ENCODE peak calls at places on chromosomes 5 and 9, in five cellular contexts. Z, H, Q, B and O are unnamed samples.
A peak's percentile ranks its signal among the peaks of the same experiment; 100 is the strongest.

GRCh38 chr9:12819436-12820185 is 44.8 kb downstream of the LURAP1L start:
- DNase-seq in Q (no peak), H (no peak), Z (no peak), B (peak; percentile 28), O (no peak)

GRCh38 chr5:27083763-27084420 is 45.5 kb upstream of the CDH9 start:
- DNase-seq in B (no peak), H (no peak), Q (no peak), Z (peak; percentile 58), O (no peak)

GRCh38 chr9:36137392-36138004 is 965 bp downstream of the GLIPR2 start:
- DNase-seq in H (no peak), Q (no peak), Z (peak; percentile 28), B (no peak), O (no peak)

GRCh38 chr9:16236326-16236725 is 634.1 kb downstream of the BNC2 start:
- DNase-seq in B (no peak), H (no peak), Z (peak; percentile 92), Q (no peak), O (no peak)

GRCh38 chr9:18422296-18423036 is 51.5 kb upstream of the ADAMTSL1 start:
- DNase-seq in H (no peak), B (no peak), Z (no peak), Q (no peak), O (no peak)

GRCh38 chr9:134360897-134361296 is 34.6 kb downstream of the RXRA start:
- DNase-seq in Z (peak; percentile 55), B (no peak), Q (peak; percentile 73), H (no peak), O (no peak)

GRCh38 chr5:110441035-110441434 is 285.4 kb downstream of the TMEM232 start:
- DNase-seq in B (peak; percentile 31), Z (peak; percentile 41), Q (no peak), H (no peak), O (peak; percentile 2)

GRCh38 chr9:134830926-134831720 is 49.5 kb upstream of the FCN2 start:
- DNase-seq in Q (no peak), B (no peak), Z (no peak), H (no peak), O (no peak)

GRCh38 chr5:90940227-90940995 is 381.8 kb downstream of the ADGRV1 start:
- DNase-seq in H (no peak), B (no peak), Z (peak; percentile 33), Q (peak; percentile 42), O (peak; percentile 23)

GRCh38 chr9:33465596-33466564 is 7.8 kb downstream of the NOL6 start:
- DNase-seq in H (peak; percentile 45), B (no peak), Z (no peak), Q (no peak), O (no peak)

GRCh38 chr5:101997235-101997634 is 298.8 kb downstream of the SLCO4C1 start:
- DNase-seq in Z (no peak), B (no peak), Q (no peak), H (no peak), O (no peak)

GRCh38 chr9:135070964-135071735 is 16.3 kb upstream of the OLFM1 start:
- DNase-seq in H (no peak), Q (no peak), B (no peak), Z (no peak), O (no peak)

GRCh38 chr5:111198281-111198948 is 25.8 kb upstream of the CAMK4 start:
- DNase-seq in Z (no peak), Q (no peak), H (no peak), B (no peak), O (no peak)

GRCh38 chr5:78907255-78907886 is 77.7 kb downstream of the ARSB start:
- DNase-seq in B (no peak), Q (no peak), H (no peak), Z (peak; percentile 91), O (peak; percentile 57)

GRCh38 chr9:35423499-35423898 is 66.4 kb upstream of the RUSC2 start:
- DNase-seq in Z (peak; percentile 8), B (no peak), H (no peak), Q (no peak), O (peak; percentile 72)

GRCh38 chr5:171492781-171493180 is 73.3 kb downstream of the FGF18 start:
- DNase-seq in B (peak; percentile 75), Z (peak; percentile 19), Q (no peak), H (no peak), O (no peak)

GRCh38 chr9:6686396-6686795 is 40.9 kb upstream of the GLDC start:
- DNase-seq in Z (peak; percentile 65), B (no peak), Q (no peak), H (no peak), O (no peak)

GRCh38 chr9:136372561-136373299 is 739 bp downstream of the CARD9 start:
- DNase-seq in Q (peak; percentile 89), Z (peak; percentile 85), B (no peak), H (peak; percentile 82), O (no peak)

GRCh38 chr5:7834982-7835381 is 16.0 kb downstream of the CFAP90 start:
- DNase-seq in B (no peak), Z (no peak), H (no peak), Q (no peak), O (no peak)

GRCh38 chr9:20356392-20357206 is 265.7 kb downstream of the MLLT3 start:
- DNase-seq in Z (peak; percentile 92), H (peak; percentile 73), B (peak; percentile 43), Q (peak; percentile 68), O (peak; percentile 76)

GRCh38 chr9:3200331-3200774 is 325.4 kb downstream of the RFX3 start:
- DNase-seq in Q (no peak), H (no peak), Z (no peak), B (no peak), O (peak; percentile 36)

GRCh38 chr9:71783120-71783523 is 14.8 kb upstream of the CEMIP2 start:
- DNase-seq in Q (no peak), Z (no peak), H (peak; percentile 59), B (no peak), O (peak; percentile 86)

GRCh38 chr5:140312067-140312790 is 9.3 kb upstream of the PFDN1 start:
- DNase-seq in Z (peak; percentile 74), Q (peak; percentile 83), H (no peak), B (no peak), O (peak; percentile 92)

GRCh38 chr9:71268871-71269640 is 147.6 kb upstream of the TRPM3 start:
- DNase-seq in B (no peak), Q (no peak), Z (no peak), H (no peak), O (no peak)

GRCh38 chr5:178801021-178801420 is 58.7 kb upstream of the ZNF354B start:
- DNase-seq in Z (no peak), Q (no peak), B (no peak), H (no peak), O (no peak)

GRCh38 chr9:131402738-131403492 is 9.0 kb downstream of the PRRC2B start:
- DNase-seq in H (peak; percentile 92), Q (no peak), B (no peak), Z (peak; percentile 94), O (peak; percentile 58)

GRCh38 chr9:70531286-70531685 is 116.8 kb upstream of the KLF9 start:
- DNase-seq in H (no peak), Z (no peak), Q (no peak), B (no peak), O (no peak)

GRCh38 chr9:104961701-104962359 is 33.9 kb upstream of the ABCA1 start:
- DNase-seq in H (no peak), Z (no peak), B (no peak), Q (no peak), O (no peak)

GRCh38 chr5:84378420-84378819 is 6.3 kb downstream of the EDIL3 start:
- DNase-seq in Q (no peak), B (no peak), H (no peak), Z (peak; percentile 72), O (no peak)

GRCh38 chr5:154278172-154278571 is 87.6 kb downstream of the GALNT10 start:
- DNase-seq in Z (no peak), Q (no peak), B (no peak), H (no peak), O (no peak)

GRCh38 chr5:165457854-165458481 is 1952.5 kb downstream of the MAT2B start:
- DNase-seq in H (no peak), Q (no peak), B (no peak), Z (peak; percentile 62), O (peak; percentile 34)

GRCh38 chr9:133306242-133307194 is 29.5 kb downstream of the SURF6 start:
- DNase-seq in Q (no peak), H (no peak), Z (no peak), B (no peak), O (no peak)

GRCh38 chr9:80994892-80995291 is 694.5 kb downstream of the TLE1 start:
- DNase-seq in Q (no peak), Z (peak; percentile 49), H (no peak), B (no peak), O (peak; percentile 78)

GRCh38 chr5:139863855-139864558 is 68.4 kb downstream of the PSD2 start:
- DNase-seq in B (no peak), H (peak; percentile 73), Z (peak; percentile 70), Q (no peak), O (no peak)

GRCh38 chr5:145946112-145946861 is 9.9 kb downstream of the SH3RF2 start:
- DNase-seq in Z (no peak), B (peak; percentile 95), Q (peak; percentile 98), H (peak; percentile 84), O (peak; percentile 98)

GRCh38 chr5:90020575-90021535 is 388.7 kb downstream of the CETN3 start:
- DNase-seq in B (peak; percentile 51), H (no peak), Q (peak; percentile 80), Z (peak; percentile 96), O (peak; percentile 89)

GRCh38 chr5:149268928-149269557 is 2.6 kb upstream of the AFAP1L1 start:
- DNase-seq in Z (peak; percentile 67), Q (peak; percentile 72), B (peak; percentile 55), H (no peak), O (no peak)

GRCh38 chr9:110777201-110777842 is 108.7 kb downstream of the MUSK start:
- DNase-seq in Z (peak; percentile 78), H (no peak), B (no peak), Q (no peak), O (no peak)
- H3K27ac ChIP-seq in Z (no peak overlapping the region), H (no peak overlapping the region), B (no peak overlapping the region), Q (no peak overlapping the region), O (no peak overlapping the region)

GRCh38 chr5:343461-344401 is 22.2 kb downstream of the AHRR start:
- DNase-seq in Z (peak; percentile 66), B (peak; percentile 29), H (no peak), Q (no peak), O (no peak)
- TF ChIP-seq CTCF in Z (no peak), B (no peak), H (no peak), Q (no peak), O (peak; percentile 21)

DNA sequence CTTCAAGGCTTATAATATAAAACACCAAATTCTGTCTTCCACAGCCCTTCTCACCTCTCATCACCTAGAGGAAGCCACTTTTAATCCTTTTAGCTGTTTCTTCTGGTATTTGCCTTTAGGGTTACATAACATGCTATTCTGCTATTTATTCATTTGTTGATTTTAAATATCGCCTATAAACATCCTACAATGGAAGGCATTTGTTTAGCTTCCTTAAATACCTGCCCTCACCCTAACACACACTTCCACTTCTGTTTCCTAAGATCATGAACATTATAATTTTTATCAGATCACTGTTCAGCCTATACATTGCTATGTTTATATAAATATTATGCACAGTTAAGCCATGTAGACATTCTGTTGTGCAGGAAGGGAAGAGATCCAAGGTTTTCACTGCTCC is 356.8 kb upstream of the ACTBL2 start:
- DNase-seq in H (no peak), B (no peak), Q (peak; percentile 81), Z (no peak), O (no peak)
- H3K4me1 ChIP-seq in H (no peaks in the 10 kb centered on the region), B (peaks cover 56% of the 10 kb centered on the region), Q (peaks cover 66% of the 10 kb centered on the region), Z (no peaks in the 10 kb centered on the region), O (peaks cover 70% of the 10 kb centered on the region)

GRCh38 chr5:150672884-150673275 is 11.8 kb downstream of the MYOZ3 start:
- DNase-seq in Z (no peak), Q (no peak), B (no peak), H (no peak), O (no peak)
- H3K27ac ChIP-seq in Z (no peak overlapping the region), Q (no peak overlapping the region), B (no peak overlapping the region), H (peak overlapping the region; percentile 92), O (no peak overlapping the region)